ENCODE peak calls at places on chromosome 15, in six cellular contexts. D, I, R, B, T and S are unnamed samples.

GRCh38 chr15:44231842-44232241 is 36.8 kb upstream of the FRMD5 start:
- DNase-seq in D (no peak), I (no peak), R (no peak), B (no peak), T (no peak), S (no peak)

GRCh38 chr15:92098869-92099268 is 245.4 kb downstream of the SLCO3A1 start:
- DNase-seq in D (no peak), I (no peak), R (peak), B (no peak), T (no peak), S (no peak)

GRCh38 chr15:51223771-51224229 is 114.6 kb downstream of the CYP19A1 start:
- DNase-seq in D (no peak), I (no peak), R (peak), B (no peak), T (no peak), S (no peak)

GRCh38 chr15:28876131-28876844 is 9.5 kb upstream of the APBA2 start:
- DNase-seq in D (no peak), I (peak), R (no peak), B (no peak), T (no peak), S (no peak)

GRCh38 chr15:89074402-89075012 is 13.7 kb upstream of the ABHD2 start:
- DNase-seq in D (no peak), I (no peak), R (no peak), B (no peak), T (no peak), S (no peak)

GRCh38 chr15:100565591-100565990 is 36.4 kb downstream of the LINS1 start:
- DNase-seq in D (no peak), I (no peak), R (no peak), B (no peak), T (no peak), S (no peak)

GRCh38 chr15:66936864-66937245 is 128.5 kb upstream of the SMAD3 start:
- DNase-seq in D (no peak), I (no peak), R (no peak), B (no peak), T (no peak), S (no peak)

GRCh38 chr15:29451201-29451781 is 181.7 kb upstream of the NSMCE3 start:
- DNase-seq in D (no peak), I (peak), R (peak), B (peak), T (no peak), S (no peak)

GRCh38 chr15:85533949-85534543 is 153.6 kb downstream of the AKAP13 start:
- DNase-seq in D (no peak), I (no peak), R (peak), B (no peak), T (peak), S (no peak)

GRCh38 chr15:84748274-84749110 is at the start of gene ZNF592:
- DNase-seq in D (peak), I (peak), R (peak), B (peak), T (peak), S (peak)

GRCh38 chr15:98799991-98800390 is 151.7 kb downstream of the IGF1R start:
- DNase-seq in D (no peak), I (no peak), R (no peak), B (no peak), T (no peak), S (no peak)

GRCh38 chr15:68317281-68318007 is 39.9 kb downstream of the FEM1B start:
- DNase-seq in D (no peak), I (no peak), R (no peak), B (no peak), T (no peak), S (no peak)

GRCh38 chr15:68304611-68305337 is 27.2 kb downstream of the FEM1B start:
- DNase-seq in D (no peak), I (no peak), R (peak), B (no peak), T (no peak), S (no peak)

GRCh38 chr15:63973212-63974009 is 72.9 kb downstream of the DAPK2 start:
- DNase-seq in D (no peak), I (no peak), R (no peak), B (no peak), T (no peak), S (no peak)

GRCh38 chr15:33396457-33396856 is 85.7 kb downstream of the RYR3 start:
- DNase-seq in D (no peak), I (no peak), R (no peak), B (no peak), T (no peak), S (no peak)

GRCh38 chr15:28969511-28970085 is 83.8 kb downstream of the APBA2 start:
- DNase-seq in D (no peak), I (no peak), R (no peak), B (no peak), T (no peak), S (no peak)

GRCh38 chr15:41967506-41968206 is 4.7 kb downstream of the EHD4 start:
- DNase-seq in D (no peak), I (no peak), R (peak), B (no peak), T (peak), S (no peak)

GRCh38 chr15:48333553-48333952 is 2.3 kb downstream of the DUT start:
- DNase-seq in D (no peak), I (no peak), R (no peak), B (no peak), T (no peak), S (no peak)

GRCh38 chr15:66100761-66101160 is 152.8 kb downstream of the MEGF11 start:
- DNase-seq in D (no peak), I (no peak), R (no peak), B (no peak), T (no peak), S (no peak)

GRCh38 chr15:34122771-34123183 is 20.9 kb downstream of the PGBD4 start:
- DNase-seq in D (no peak), I (no peak), R (no peak), B (no peak), T (no peak), S (no peak)

GRCh38 chr15:43268111-43269105 is 1.7 kb upstream of the TGM5 start:
- DNase-seq in D (no peak), I (no peak), R (no peak), B (peak), T (no peak), S (no peak)

GRCh38 chr15:81504170-81504905 is 130.3 kb upstream of the TMC3 start:
- DNase-seq in D (no peak), I (no peak), R (peak), B (no peak), T (no peak), S (no peak)

GRCh38 chr15:65916664-65917406 is 47.5 kb downstream of the RAB11A start:
- DNase-seq in D (no peak), I (peak), R (peak), B (peak), T (peak), S (peak)

GRCh38 chr15:45637552-45638033 is 2.8 kb downstream of the SQOR start:
- DNase-seq in D (peak), I (no peak), R (peak), B (no peak), T (peak), S (no peak)

GRCh38 chr15:67906382-67906781 is 66.5 kb upstream of the RNU6-1 start:
- DNase-seq in D (no peak), I (no peak), R (no peak), B (no peak), T (no peak), S (no peak)

GRCh38 chr15:48978638-48979037 is 14.9 kb upstream of the SHC4 start:
- DNase-seq in D (no peak), I (no peak), R (no peak), B (no peak), T (no peak), S (no peak)

GRCh38 chr15:38683382-38684242 is 119.0 kb upstream of the RASGRP1 start:
- DNase-seq in D (peak), I (peak), R (peak), B (peak), T (peak), S (peak)

GRCh38 chr15:40248006-40248783 is 9.3 kb downstream of the PAK6 start:
- DNase-seq in D (no peak), I (no peak), R (no peak), B (no peak), T (no peak), S (no peak)

GRCh38 chr15:41882689-41883483 is 11.0 kb downstream of the SPTBN5 start:
- DNase-seq in D (no peak), I (no peak), R (no peak), B (no peak), T (no peak), S (no peak)

GRCh38 chr15:48888836-48889235 is 10.9 kb downstream of the EID1 start:
- DNase-seq in D (no peak), I (no peak), R (no peak), B (no peak), T (no peak), S (no peak)

GRCh38 chr15:80234883-80235282 is 17.1 kb downstream of the CTXND1 start:
- DNase-seq in D (peak), I (peak), R (peak), B (peak), T (peak), S (no peak)

GRCh38 chr15:52677593-52677992 is 1.6 kb downstream of the ATOSA start:
- DNase-seq in D (no peak), I (no peak), R (no peak), B (no peak), T (no peak), S (no peak)

GRCh38 chr15:99239545-99240198 is 9.7 kb downstream of the TTC23 start:
- DNase-seq in D (no peak), I (no peak), R (no peak), B (no peak), T (no peak), S (no peak)

GRCh38 chr15:52161406-52161966 is 29.7 kb downstream of the GNB5 start:
- DNase-seq in D (no peak), I (no peak), R (no peak), B (no peak), T (no peak), S (no peak)

GRCh38 chr15:84981054-84981710 is 474 bp upstream of the PDE8A start:
- DNase-seq in D (peak), I (peak), R (peak), B (peak), T (peak), S (peak)

GRCh38 chr15:82803793-82804574 is 1.9 kb downstream of the FSD2 start:
- DNase-seq in D (no peak), I (no peak), R (no peak), B (no peak), T (no peak), S (no peak)

GRCh38 chr15:82804575-82804949 is 1.3 kb downstream of the FSD2 start:
- DNase-seq in D (no peak), I (no peak), R (no peak), B (no peak), T (no peak), S (no peak)

GRCh38 chr15:82808634-82809041 is 790 bp upstream of the WHAMM start:
- DNase-seq in D (no peak), I (no peak), R (no peak), B (no peak), T (no peak), S (no peak)

GRCh38 chr15:82807920-82808633 is 1.4 kb upstream of the WHAMM start:
- DNase-seq in D (no peak), I (no peak), R (no peak), B (no peak), T (no peak), S (no peak)

DNA sequence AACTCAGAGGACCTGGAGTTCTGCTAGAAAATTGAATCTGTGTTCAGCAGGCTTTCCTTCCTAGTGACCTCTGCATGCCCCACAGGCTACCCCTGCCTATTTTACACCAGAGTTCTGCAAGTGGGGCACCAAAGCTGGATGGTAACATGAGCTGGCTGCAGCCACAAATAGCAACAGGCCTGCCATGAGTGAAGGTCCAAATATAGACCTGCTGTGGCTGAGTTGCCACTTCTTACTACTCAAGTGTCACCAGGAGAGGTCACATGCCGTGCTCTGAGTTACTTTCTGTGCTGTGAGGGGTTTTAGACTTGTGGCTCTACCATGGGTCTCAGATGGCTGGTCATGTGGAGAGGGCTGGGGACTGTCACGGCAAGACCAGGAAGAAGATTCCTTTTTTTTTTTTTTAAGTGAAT is at the start of gene FSD2:
- DNase-seq in D (no peak), I (no peak), R (no peak), B (no peak), T (peak), S (peak)
- TF ChIP-seq CTCF in D (no peak), I (no peak), R (no peak), B (no peak), T (no peak), S (no peak)

DNA sequence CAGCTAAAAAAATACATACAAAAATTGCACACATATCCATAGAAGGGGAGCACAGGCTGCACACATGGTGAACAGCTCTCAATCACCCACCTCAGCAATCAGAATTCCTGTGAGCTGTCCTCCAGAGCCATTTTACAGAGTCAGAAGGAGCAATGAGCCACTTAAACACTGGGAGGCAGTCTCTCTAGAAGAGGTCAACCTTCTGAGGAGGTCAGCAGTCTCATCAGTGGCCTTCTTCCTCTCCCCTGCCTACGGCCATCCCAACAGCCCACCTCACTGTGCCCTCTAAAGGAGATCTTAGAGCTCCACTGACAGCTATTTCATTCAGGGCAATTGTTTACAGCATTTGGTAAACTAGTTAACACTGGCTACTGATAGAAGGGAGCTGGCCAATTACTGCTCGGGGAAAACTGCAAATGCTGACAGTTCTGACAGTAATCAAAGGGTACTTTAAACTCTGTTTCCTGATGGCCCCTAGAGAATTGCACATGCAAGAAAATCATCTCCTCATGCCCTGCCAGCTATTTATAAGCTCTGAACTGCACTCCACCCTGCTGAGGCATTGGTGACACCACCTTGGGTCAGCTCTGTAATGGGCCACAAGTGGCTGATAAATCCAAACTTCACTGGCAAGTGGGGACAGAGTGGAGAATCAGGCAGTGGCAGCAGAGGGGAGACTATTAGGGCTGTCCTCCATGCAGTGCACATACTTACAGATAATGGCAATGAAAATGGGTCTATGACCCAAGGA is 42.1 kb upstream of the TSPAN3 start:
- DNase-seq in D (no peak), I (no peak), R (no peak), B (no peak), T (no peak), S (no peak)
- TF ChIP-seq CTCF in D (no peak), I (peak), R (no peak), B (no peak), T (peak), S (no peak)

DNA sequence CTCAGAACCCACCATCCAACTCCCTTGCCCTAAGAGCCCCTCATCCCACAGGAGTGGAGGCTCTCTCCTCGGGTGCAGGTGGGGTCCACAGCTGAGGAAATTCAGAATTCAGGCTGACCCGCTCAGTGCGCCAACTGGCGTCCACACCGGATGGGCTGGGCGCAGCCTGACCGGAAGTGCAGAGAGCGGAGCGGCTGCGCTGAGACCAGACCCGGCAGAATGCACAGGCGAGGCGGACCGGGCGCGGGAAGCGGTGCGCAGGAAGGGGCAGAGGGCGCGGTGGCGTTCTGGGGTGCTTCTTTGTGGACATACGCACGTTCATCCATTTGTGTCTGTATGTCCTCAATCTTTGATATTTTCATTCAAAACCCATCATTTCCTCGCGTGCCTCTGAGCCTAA is 210.5 kb upstream of the NDN start:
- DNase-seq in D (no peak), I (no peak), R (peak), B (no peak), T (no peak), S (no peak)
- TF ChIP-seq CTCF in D (no peak), I (no peak), R (no peak), B (no peak), T (no peak), S (no peak)

GRCh38 chr15:31248263-31248662 is 78.4 kb upstream of the KLF13 start:
- DNase-seq in D (no peak), I (no peak), R (no peak), B (no peak), T (no peak), S (no peak)
- TF ChIP-seq CTCF in D (no peak), I (no peak), R (no peak), B (no peak), T (no peak), S (no peak)

GRCh38 chr15:25739687-25740121 is 123.4 kb downstream of the ATP10A start:
- DNase-seq in D (peak), I (peak), R (no peak), B (peak), T (peak), S (no peak)
- TF ChIP-seq CTCF in D (peak), I (peak), R (no peak), B (no peak), T (peak), S (no peak)

GRCh38 chr15:96346409-96346808 is 15.9 kb downstream of the NR2F2 start:
- DNase-seq in D (no peak), I (no peak), R (no peak), B (no peak), T (no peak), S (no peak)

GRCh38 chr15:96344120-96344705 is 13.7 kb downstream of the NR2F2 start:
- DNase-seq in D (no peak), I (no peak), R (no peak), B (no peak), T (no peak), S (no peak)

GRCh38 chr15:96347181-96348111 is 16.9 kb downstream of the NR2F2 start:
- DNase-seq in D (no peak), I (peak), R (no peak), B (no peak), T (no peak), S (no peak)

GRCh38 chr15:96344706-96345559 is 14.4 kb downstream of the NR2F2 start:
- DNase-seq in D (no peak), I (no peak), R (no peak), B (no peak), T (no peak), S (no peak)

DNA sequence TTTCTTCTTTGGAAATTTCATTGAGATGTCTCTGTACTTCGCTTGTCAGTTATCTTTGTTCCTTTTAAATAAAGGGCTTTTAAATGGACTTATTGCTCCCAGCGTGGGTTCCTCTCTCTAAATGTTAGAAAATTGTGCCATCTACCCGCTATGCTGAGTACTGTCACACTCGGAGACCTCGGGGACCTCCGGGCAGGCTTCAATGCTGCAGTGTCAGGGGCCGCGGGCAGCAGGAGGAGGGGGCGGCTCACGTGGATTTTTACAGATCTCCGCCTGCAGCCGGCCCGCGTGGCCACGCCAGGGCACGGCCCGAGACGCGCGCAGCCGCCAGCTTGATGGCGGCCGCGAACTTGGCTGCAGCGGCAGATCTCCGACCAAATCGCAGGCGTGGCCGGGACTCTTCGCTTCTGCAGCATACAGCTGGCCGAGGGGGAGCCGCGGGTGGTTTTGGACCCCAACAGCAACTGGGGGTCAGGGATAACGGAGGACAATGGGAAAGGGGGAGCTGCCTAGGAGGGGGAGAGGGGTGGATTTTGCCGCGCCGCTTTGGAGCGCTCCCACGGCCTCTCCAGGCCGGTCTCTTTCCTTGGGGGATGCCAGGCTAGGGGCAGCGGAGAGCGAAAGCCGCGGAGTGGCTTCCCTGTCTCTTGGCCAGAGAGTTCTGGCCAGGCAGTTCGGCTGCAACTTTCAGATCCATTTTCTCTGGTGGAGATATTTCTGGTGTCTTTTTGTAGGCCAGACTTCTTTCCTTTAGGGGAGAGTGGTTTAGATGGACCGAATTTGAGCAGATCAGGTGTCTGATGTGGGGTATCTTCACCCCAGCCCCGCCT is 15.3 kb downstream of the NR2F2 start:
- DNase-seq in D (no peak), I (peak), R (peak), B (peak), T (no peak), S (no peak)
- TF ChIP-seq CTCF in D (no peak), I (peak), R (peak), B (no peak), T (peak), S (no peak)

GRCh38 chr15:37135225-37135624 is 34.9 kb upstream of the MEIS2 start:
- DNase-seq in D (no peak), I (no peak), R (no peak), B (no peak), T (no peak), S (no peak)
- TF ChIP-seq CTCF in D (no peak), I (peak), R (peak), B (peak), T (no peak), S (no peak)

GRCh38 chr15:90598053-90598577 is 68.4 kb downstream of the CRTC3 start:
- DNase-seq in D (no peak), I (no peak), R (peak), B (no peak), T (peak), S (peak)
- TF ChIP-seq CTCF in D (no peak), I (no peak), R (no peak), B (no peak), T (peak), S (no peak)